ENCODE peak calls at places on chromosomes 13 and 19, in five cellular contexts. K, O, W, H and M are unnamed samples. For H3K27me3, the result is how much of the 10 kb centered on the place peaks cover.

GRCh38 chr19:33832633-33833032 is 36.0 kb downstream of the KCTD15 start:
- DNase-seq in W (no peak), K (no peak), O (no peak), H (no peak), M (no peak)

GRCh38 chr13:97242755-97243497 is 20.8 kb downstream of the MBNL2 start:
- DNase-seq in H (no peak), W (no peak), K (no peak), O (no peak), M (no peak)

GRCh38 chr13:84607614-84608013 is 725.3 kb upstream of the SLITRK1 start:
- DNase-seq in H (peak), O (no peak), W (peak), K (no peak), M (no peak)

GRCh38 chr19:43462887-43463380 is 2.5 kb downstream of the LYPD3 start:
- DNase-seq in K (no peak), W (no peak), O (no peak), H (no peak), M (no peak)

GRCh38 chr19:35267818-35268545 is 780 bp upstream of the USF2 start:
- DNase-seq in H (peak), O (peak), W (no peak), K (peak), M (peak)

GRCh38 chr13:44904982-44905381 is 84.3 kb downstream of the NUFIP1 start:
- DNase-seq in K (peak), H (peak), W (peak), O (peak), M (no peak)

GRCh38 chr13:83621765-83622421 is 260.4 kb downstream of the SLITRK1 start:
- DNase-seq in W (no peak), O (no peak), K (no peak), H (no peak), M (no peak)

GRCh38 chr19:55443045-55443823 is at the start of gene SHISA7:
- DNase-seq in K (no peak), W (no peak), H (no peak), O (no peak), M (no peak)

GRCh38 chr13:26019241-26019640 is 32.6 kb downstream of the SHISA2 start:
- DNase-seq in H (no peak), W (no peak), O (no peak), K (no peak), M (no peak)

GRCh38 chr13:38979891-38980627 is 10.6 kb downstream of the STOML3 start:
- DNase-seq in K (peak), H (no peak), W (no peak), O (peak), M (no peak)

GRCh38 chr13:50893211-50893852 is 16.3 kb upstream of the RNASEH2B start:
- DNase-seq in K (no peak), W (no peak), H (no peak), O (no peak), M (no peak)

GRCh38 chr19:29665215-29665825 is at the start of gene PLEKHF1:
- DNase-seq in O (peak), H (peak), K (peak), W (peak), M (peak)

GRCh38 chr13:107422421-107422820 is 792.9 kb downstream of the LIG4 start:
- DNase-seq in H (no peak), W (no peak), K (no peak), O (no peak), M (no peak)

GRCh38 chr13:95296326-95296939 is 4.8 kb downstream of the ABCC4 start:
- DNase-seq in O (no peak), W (no peak), K (no peak), H (no peak), M (no peak)

GRCh38 chr13:49676581-49677298 is 14.5 kb downstream of the EBPL start:
- DNase-seq in K (no peak), O (no peak), W (no peak), H (no peak), M (no peak)

GRCh38 chr13:109897988-109898623 is 111.7 kb upstream of the IRS2 start:
- DNase-seq in K (no peak), H (no peak), W (no peak), O (no peak), M (no peak)

GRCh38 chr13:35856721-35857346 is 274.3 kb downstream of the DCLK1 start:
- DNase-seq in W (no peak), O (no peak), K (no peak), H (no peak), M (no peak)

GRCh38 chr13:24745861-24746617 is 17.9 kb upstream of the RNF17 start:
- DNase-seq in O (no peak), H (no peak), W (no peak), K (no peak), M (no peak)

GRCh38 chr13:24745516-24745860 is 18.5 kb upstream of the RNF17 start:
- DNase-seq in W (no peak), O (no peak), K (no peak), H (no peak), M (no peak)

GRCh38 chr13:24747248-24748151 is 16.5 kb upstream of the RNF17 start:
- DNase-seq in O (no peak), W (no peak), K (no peak), H (no peak), M (no peak)

GRCh38 chr13:24744247-24744646 is 19.7 kb upstream of the RNF17 start:
- DNase-seq in K (no peak), O (no peak), W (no peak), H (no peak), M (no peak)

GRCh38 chr13:24746618-24747247 is 17.2 kb upstream of the RNF17 start:
- DNase-seq in H (no peak), W (no peak), O (no peak), K (no peak), M (no peak)
- H3K27me3 ChIP-seq in H (under half), W (under half), O (under half), K (under half), M (half or more)

DNA sequence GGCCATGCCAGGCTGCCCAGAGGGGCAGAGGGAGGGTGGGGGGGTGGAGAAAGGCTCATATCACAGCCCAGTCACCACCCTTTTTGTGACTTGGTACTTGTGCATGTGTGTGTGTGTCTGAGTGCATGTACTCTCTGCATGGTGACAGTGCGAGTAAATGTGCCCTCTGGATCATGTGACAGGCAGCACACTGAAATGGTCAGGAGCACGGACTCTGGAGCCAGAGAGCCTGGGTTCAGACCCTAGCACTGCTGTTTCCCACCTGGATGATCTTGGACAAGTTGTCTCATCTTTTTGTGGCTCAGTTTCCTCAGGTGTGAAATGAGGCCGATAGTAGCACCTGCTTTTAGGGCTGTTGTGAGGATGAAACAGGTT is 2.0 kb downstream of the CIC start:
- DNase-seq in K (no peak), O (no peak), H (no peak), W (no peak), M (no peak)
- H3K27ac ChIP-seq in K (peak), O (peak), H (peak), W (peak), M (peak)

GRCh38 chr19:1290245-1290698 is 4.6 kb downstream of the EFNA2 start:
- DNase-seq in K (no peak), H (no peak), W (no peak), O (no peak), M (no peak)

GRCh38 chr19:1288528-1289394 is 3.1 kb downstream of the EFNA2 start:
- DNase-seq in O (no peak), H (no peak), K (no peak), W (no peak), M (no peak)

GRCh38 chr19:1290699-1291651 is 5.3 kb downstream of the EFNA2 start:
- DNase-seq in K (no peak), W (no peak), H (no peak), O (no peak), M (no peak)

GRCh38 chr19:1287622-1288527 is 2.2 kb downstream of the EFNA2 start:
- DNase-seq in H (no peak), W (no peak), K (no peak), O (no peak), M (no peak)

DNA sequence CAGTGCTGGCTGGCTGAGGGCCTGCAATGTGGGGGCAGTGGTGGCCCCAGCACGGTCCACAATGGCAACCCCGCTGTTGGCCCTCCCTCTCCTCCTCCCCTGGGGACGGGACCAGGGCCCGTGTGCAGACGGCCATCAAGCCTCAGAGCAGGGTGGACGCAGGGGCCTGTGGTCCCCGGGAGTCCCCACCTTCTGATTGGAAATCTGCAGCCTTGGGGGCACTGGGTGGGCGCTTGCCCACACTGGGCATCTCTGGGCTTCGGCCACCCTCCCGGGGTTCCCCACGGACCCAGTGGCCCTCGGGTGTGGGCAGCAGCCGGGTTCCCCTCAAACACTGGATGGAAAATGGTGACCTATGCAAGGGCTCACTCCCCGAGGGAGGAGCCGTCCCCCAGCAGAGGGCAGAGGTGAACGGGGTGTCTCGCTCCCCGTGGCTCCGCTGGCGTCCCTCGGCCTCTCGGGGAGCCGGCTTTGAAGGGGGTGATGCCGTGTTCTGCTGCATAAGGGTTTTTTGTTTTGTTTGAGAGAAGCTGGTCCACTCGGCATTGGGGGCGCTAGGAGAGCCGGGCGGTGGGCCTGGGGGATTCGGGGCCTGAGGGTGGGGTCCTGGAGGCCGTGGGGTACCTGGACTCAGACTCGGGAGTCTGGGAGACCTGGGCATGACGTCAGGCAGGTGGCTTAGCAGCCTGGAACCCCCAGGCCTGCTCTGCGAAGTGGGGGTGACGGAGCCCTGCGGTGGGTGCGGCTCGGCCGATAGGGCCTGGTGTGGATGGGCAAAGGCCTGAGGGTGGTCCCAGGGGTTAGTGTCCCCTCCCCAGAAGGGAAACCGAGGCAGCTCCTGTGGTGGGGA is 3.9 kb downstream of the EFNA2 start:
- DNase-seq in H (no peak), W (no peak), K (no peak), O (no peak), M (no peak)
- H3K27me3 ChIP-seq in H (under half), W (under half), K (under half), O (under half), M (half or more)

DNA sequence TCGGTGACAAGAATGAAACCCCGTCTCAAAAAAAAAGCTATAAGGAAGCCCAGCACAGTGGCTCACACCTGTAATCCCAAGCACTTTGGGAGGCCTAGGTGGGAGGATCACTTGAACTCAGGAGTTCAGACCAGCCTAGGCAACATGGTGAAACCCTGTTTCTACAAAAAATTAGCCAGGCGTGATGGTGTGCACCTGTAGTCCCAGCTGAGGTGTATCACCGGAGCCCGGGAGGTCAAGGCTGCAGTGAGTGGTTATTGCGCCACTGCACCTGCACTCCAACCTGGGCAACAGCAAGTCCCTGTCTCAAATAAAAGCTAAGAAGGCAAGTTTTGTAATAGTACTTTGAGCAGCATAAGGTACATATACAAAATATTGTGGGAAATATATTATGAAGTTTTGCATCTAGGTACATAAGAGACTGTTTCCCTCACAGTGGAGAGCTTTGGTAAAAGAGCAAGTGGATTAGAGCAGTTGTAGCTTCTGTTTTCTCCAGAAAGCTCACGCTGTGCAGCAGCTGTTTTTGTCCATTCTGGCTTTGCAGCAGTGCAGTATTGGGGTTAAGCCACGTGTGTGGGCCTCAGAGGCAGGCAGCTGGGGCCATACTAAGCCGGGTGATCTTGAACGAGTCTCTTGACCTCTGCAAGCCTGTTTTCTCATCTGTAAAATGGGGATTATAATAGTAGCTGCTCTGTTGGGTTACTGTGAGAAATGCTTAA is 35.4 kb downstream of the ARHGAP35 start:
- DNase-seq in W (no peak), O (no peak), H (no peak), K (no peak), M (no peak)
- H3K27ac ChIP-seq in W (no peak), O (no peak), H (no peak), K (no peak), M (no peak)

DNA sequence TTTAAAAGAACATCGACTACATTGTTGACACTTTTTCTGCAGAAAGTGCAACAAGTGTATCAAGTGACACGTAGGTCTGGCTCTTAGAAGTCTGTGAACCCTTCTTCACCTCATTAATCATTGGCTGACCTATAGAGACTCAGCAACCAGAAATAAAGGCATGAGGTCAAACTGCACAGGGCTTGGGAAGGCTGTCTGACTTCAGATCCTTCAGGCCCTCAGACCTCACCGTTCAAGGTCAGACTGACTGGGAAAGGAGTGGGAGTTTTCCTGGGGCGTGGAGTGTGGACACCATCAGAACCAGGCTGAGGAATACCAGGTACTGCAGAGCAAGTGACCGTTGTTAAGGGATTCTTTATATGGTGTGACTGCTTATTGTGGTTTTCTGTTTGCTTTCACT is 24.2 kb downstream of the PDX1 start:
- DNase-seq in H (no peak), O (no peak), W (no peak), K (no peak), M (no peak)
- H3K27me3 ChIP-seq in H (under half), O (under half), W (under half), K (under half), M (under half)

GRCh38 chr13:114167885-114168284 is 11.2 kb upstream of the CFAP97D2 start:
- DNase-seq in H (no peak), K (no peak), O (no peak), W (no peak), M (no peak)
- H3K27ac ChIP-seq in H (no peak), K (no peak), O (no peak), W (no peak), M (no peak)

GRCh38 chr13:112101360-112101930 is 34.5 kb downstream of the SOX1 start:
- DNase-seq in H (no peak), O (no peak), K (no peak), W (no peak), M (no peak)

GRCh38 chr13:112103971-112104872 is 37.3 kb downstream of the SOX1 start:
- DNase-seq in O (no peak), W (no peak), K (no peak), H (no peak), M (no peak)

GRCh38 chr13:112103260-112103843 is 36.4 kb downstream of the SOX1 start:
- DNase-seq in W (no peak), O (no peak), H (no peak), K (no peak), M (no peak)

GRCh38 chr13:112104873-112105234 is 37.9 kb downstream of the SOX1 start:
- DNase-seq in H (no peak), W (no peak), O (no peak), K (no peak), M (no peak)

DNA sequence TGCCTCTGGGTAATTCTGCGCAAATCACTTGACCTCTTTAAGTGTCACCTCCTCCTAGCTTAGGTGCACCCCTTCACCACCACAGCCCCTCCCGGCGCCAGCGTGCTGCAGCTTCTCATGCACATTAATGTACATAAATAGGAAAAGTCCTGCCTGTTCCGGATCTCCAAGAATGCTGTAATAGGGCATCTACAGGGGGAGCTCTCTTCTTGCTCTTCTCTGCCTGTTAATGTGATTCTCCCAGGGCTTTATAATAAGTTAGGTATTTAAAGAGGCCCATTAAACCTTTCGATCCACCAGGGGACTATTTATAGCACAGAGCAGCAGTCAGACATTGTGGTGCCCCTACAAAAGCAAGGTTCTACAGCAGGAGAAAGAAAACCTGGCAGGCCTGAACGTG is 35.3 kb downstream of the SOX1 start:
- DNase-seq in H (no peak), K (no peak), W (no peak), O (no peak), M (no peak)
- H3K27me3 ChIP-seq in H (under half), K (under half), W (under half), O (under half), M (under half)